ENCODE peak calls at places on chromosomes 6 and 20, in five cellular contexts. I is K562, Y is A549, N is HepG2, Z is H1. L is an unnamed sample.

GRCh38 chr6:32940656-32941411 is at the start of gene HLA-DMB:
- DNase-seq in I (peak), Y (peak), N (peak), Z (peak), L (peak)

GRCh38 chr6:110828396-110828795 is 13.1 kb upstream of the CDK19 start:
- DNase-seq in I (no peak), Y (no peak), N (no peak), Z (no peak), L (peak)

GRCh38 chr20:51554538-51555165 is 12.1 kb upstream of the NFATC2 start:
- DNase-seq in I (no peak), Y (no peak), N (no peak), Z (no peak), L (peak)

GRCh38 chr20:9838378-9839295 is at the start of gene PAK5:
- DNase-seq in I (peak), Y (peak), N (peak), Z (peak), L (peak)

GRCh38 chr6:20802596-20802995 is 268.3 kb downstream of the CDKAL1 start:
- DNase-seq in I (no peak), Y (no peak), N (no peak), Z (no peak), L (peak)

GRCh38 chr20:48096212-48096875 is 311.1 kb upstream of the SULF2 start:
- DNase-seq in I (no peak), Y (no peak), N (no peak), Z (no peak), L (no peak)

GRCh38 chr20:63025534-63026331 is 19.0 kb upstream of the BHLHE23 start:
- DNase-seq in I (no peak), Y (peak), N (no peak), Z (no peak), L (peak)

GRCh38 chr20:3239026-3239866 is at the start of gene SLC4A11:
- DNase-seq in I (peak), Y (peak), N (peak), Z (peak), L (peak)

GRCh38 chr20:23227274-23227673 is 123.3 kb upstream of the NXT1 start:
- DNase-seq in I (no peak), Y (no peak), N (no peak), Z (peak), L (no peak)

GRCh38 chr6:107304421-107305025 is 154.8 kb downstream of the PDSS2 start:
- DNase-seq in I (no peak), Y (no peak), N (no peak), Z (no peak), L (peak)

GRCh38 chr6:20606831-20607230 is 72.6 kb downstream of the CDKAL1 start:
- DNase-seq in I (no peak), Y (no peak), N (no peak), Z (no peak), L (no peak)

GRCh38 chr6:44002591-44003344 is 124.5 kb downstream of the MRPL14 start:
- DNase-seq in I (no peak), Y (peak), N (no peak), Z (peak), L (peak)

GRCh38 chr6:44397424-44398169 is 10.1 kb downstream of the CDC5L start:
- DNase-seq in I (no peak), Y (no peak), N (peak), Z (no peak), L (no peak)

GRCh38 chr20:41349266-41349665 is 8.6 kb downstream of the LPIN3 start:
- DNase-seq in I (no peak), Y (no peak), N (no peak), Z (no peak), L (no peak)

GRCh38 chr6:149132336-149132735 is 185.2 kb upstream of the TAB2 start:
- DNase-seq in I (peak), Y (no peak), N (no peak), Z (no peak), L (no peak)

GRCh38 chr6:25315194-25315593 is 36.0 kb downstream of the CARMIL1 start:
- DNase-seq in I (no peak), Y (no peak), N (no peak), Z (no peak), L (no peak)

GRCh38 chr6:159969204-159969912 is 476 bp downstream of the IGF2R start:
- DNase-seq in I (peak), Y (no peak), N (no peak), Z (peak), L (peak)

GRCh38 chr20:4173142-4173541 is 157.8 kb upstream of the RNF24 start:
- DNase-seq in I (no peak), Y (no peak), N (no peak), Z (no peak), L (no peak)

GRCh38 chr6:15922510-15923307 is 206.2 kb upstream of the MYLIP start:
- DNase-seq in I (peak), Y (no peak), N (peak), Z (no peak), L (no peak)

GRCh38 chr6:152428126-152428525 is 209.0 kb downstream of the SYNE1 start:
- DNase-seq in I (no peak), Y (no peak), N (no peak), Z (no peak), L (peak)

GRCh38 chr20:20083796-20084195 is 31.5 kb downstream of the CFAP61 start:
- DNase-seq in I (peak), Y (peak), N (peak), Z (no peak), L (peak)

GRCh38 chr20:41011551-41012067 is 17.0 kb upstream of the TOP1 start:
- DNase-seq in I (no peak), Y (no peak), N (no peak), Z (no peak), L (no peak)

GRCh38 chr20:5234978-5235377 is 81.8 kb downstream of the PROKR2 start:
- DNase-seq in I (no peak), Y (no peak), N (no peak), Z (no peak), L (no peak)

GRCh38 chr6:89412071-89413005 is at the start of gene RRAGD:
- DNase-seq in I (peak), Y (peak), N (no peak), Z (peak), L (no peak)

GRCh38 chr6:20202070-20202658 is 10.1 kb downstream of the MBOAT1 start:
- DNase-seq in I (peak), Y (peak), N (peak), Z (no peak), L (peak)

GRCh38 chr6:166361080-166361429 is 18.7 kb upstream of the SFT2D1 start:
- DNase-seq in I (no peak), Y (no peak), N (peak), Z (no peak), L (peak)

GRCh38 chr6:12527339-12527738 is 189.2 kb upstream of the PHACTR1 start:
- DNase-seq in I (no peak), Y (no peak), N (no peak), Z (no peak), L (peak)

GRCh38 chr20:775679-776135 is 7.4 kb upstream of the SLC52A3 start:
- DNase-seq in I (peak), Y (no peak), N (no peak), Z (peak), L (no peak)

GRCh38 chr6:167933290-167933689 is 64.2 kb upstream of the KIF25 start:
- DNase-seq in I (no peak), Y (no peak), N (peak), Z (no peak), L (no peak)
- H3K27ac ChIP-seq in I (no peak), Y (peak), N (peak), Z (no peak), L (no peak)

DNA sequence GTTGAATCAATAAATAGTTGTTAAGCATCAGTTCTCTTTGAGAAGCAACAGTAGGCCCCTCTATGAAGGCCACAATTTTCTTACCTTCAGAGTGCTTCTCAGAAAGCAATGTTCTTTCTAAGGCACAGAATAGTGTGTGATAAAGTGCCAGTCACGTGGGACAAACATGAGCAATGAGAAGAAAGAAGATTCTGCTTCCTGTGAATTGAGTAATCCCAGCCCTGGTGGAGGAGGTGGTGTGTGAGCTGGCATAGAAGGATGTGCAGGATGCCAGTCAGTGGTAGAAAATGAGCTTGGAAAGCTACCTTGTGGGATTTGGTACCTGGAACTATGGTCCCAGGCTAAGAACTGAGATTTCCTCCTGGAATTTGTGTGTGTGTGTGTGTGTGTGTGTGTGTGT is 21.7 kb downstream of the KIZ start:
- DNase-seq in I (no peak), Y (peak), N (no peak), Z (no peak), L (peak)
- TF ChIP-seq MAFK in I (no peak), Y (no peak), N (no peak), Z (no peak), L (no peak)

GRCh38 chr6:170288091-170288631 is 2.7 kb downstream of the DLL1 start:
- DNase-seq in I (no peak), Y (no peak), N (no peak), Z (no peak), L (no peak)
- H3K27ac ChIP-seq in I (no peak), Y (no peak), N (no peak), Z (no peak), L (no peak)

GRCh38 chr6:150831577-150831976 is 33.9 kb upstream of the MTHFD1L start:
- DNase-seq in I (no peak), Y (no peak), N (no peak), Z (no peak), L (no peak)

GRCh38 chr6:150830409-150831165 is 34.9 kb upstream of the MTHFD1L start:
- DNase-seq in I (no peak), Y (no peak), N (no peak), Z (no peak), L (peak)

GRCh38 chr6:150841189-150841588 is 24.3 kb upstream of the MTHFD1L start:
- DNase-seq in I (no peak), Y (no peak), N (no peak), Z (no peak), L (no peak)

GRCh38 chr6:150840185-150840584 is 25.3 kb upstream of the MTHFD1L start:
- DNase-seq in I (no peak), Y (no peak), N (no peak), Z (no peak), L (peak)

DNA sequence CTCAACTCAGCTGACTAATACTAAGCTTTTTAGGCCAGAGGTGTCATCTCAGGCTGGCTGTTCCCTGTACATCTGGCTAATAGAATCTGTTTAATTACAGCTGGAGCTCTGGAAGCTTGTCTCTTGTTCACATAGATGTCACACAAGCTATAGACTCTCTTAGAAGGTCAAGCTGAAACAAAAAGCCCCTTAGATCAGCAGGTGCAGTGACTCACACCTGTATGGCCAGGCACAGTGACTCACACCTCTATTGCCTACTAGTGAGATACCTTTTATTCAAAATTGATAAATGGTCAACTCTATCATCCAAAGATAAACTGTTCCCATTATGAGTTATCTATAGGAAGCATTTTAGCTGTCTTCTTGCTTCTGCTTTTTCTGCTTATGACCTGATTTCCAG is 29.9 kb upstream of the MTHFD1L start:
- DNase-seq in I (no peak), Y (no peak), N (no peak), Z (no peak), L (no peak)
- TF ChIP-seq MAFK in I (no peak), Y (no peak), N (no peak), Z (no peak), L (no peak)

GRCh38 chr6:36201612-36202011 is 5.1 kb downstream of the BRPF3 start:
- DNase-seq in I (no peak), Y (no peak), N (no peak), Z (no peak), L (no peak)

GRCh38 chr6:36198986-36199385 is 2.4 kb downstream of the BRPF3 start:
- DNase-seq in I (no peak), Y (no peak), N (no peak), Z (no peak), L (no peak)

GRCh38 chr6:36200998-36201596 is 4.6 kb downstream of the BRPF3 start:
- DNase-seq in I (no peak), Y (no peak), N (no peak), Z (no peak), L (no peak)

GRCh38 chr6:36202101-36202500 is 5.6 kb downstream of the BRPF3 start:
- DNase-seq in I (no peak), Y (no peak), N (no peak), Z (no peak), L (no peak)

DNA sequence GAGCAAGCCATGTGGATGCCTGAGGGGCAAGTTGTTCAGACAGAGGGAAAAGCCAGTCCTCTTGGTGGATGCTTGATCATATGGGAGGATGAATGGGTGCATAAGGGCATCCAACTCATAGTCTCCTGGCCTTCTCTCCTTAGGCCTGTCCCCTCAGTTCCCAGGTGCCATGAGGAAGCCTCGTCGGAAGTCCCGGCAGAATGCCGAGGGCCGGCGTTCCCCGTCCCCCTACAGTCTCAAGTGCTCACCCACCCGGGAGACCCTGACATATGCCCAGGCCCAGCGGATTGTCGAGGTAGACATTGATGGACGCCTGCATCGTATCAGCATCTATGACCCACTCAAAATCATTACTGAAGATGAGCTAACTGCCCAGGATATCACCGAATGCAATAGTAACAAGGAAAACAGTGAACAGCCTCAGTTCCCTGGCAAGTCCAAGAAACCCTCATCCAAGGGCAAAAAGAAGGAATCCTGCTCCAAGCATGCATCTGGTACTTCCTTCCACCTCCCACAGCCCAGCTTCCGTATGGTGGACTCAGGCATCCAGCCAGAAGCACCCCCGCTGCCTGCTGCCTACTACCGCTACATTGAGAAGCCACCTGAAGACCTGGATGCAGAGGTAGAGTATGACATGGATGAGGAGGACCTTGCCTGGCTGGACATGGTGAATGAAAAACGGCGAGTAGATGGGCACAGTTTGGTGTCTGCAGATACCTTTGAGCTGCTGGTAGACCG is 3.8 kb downstream of the BRPF3 start:
- DNase-seq in I (no peak), Y (no peak), N (no peak), Z (no peak), L (no peak)
- H3K27ac ChIP-seq in I (no peak), Y (no peak), N (no peak), Z (no peak), L (no peak)

GRCh38 chr20:37994512-37994911 is 38.7 kb downstream of the TTI1 start:
- DNase-seq in I (no peak), Y (peak), N (peak), Z (no peak), L (peak)
- TF ChIP-seq MAFK in I (no peak), Y (no peak), N (no peak), Z (no peak), L (no peak)

GRCh38 chr20:58818585-58819285 is 32.0 kb downstream of the GNAS-AS1 start:
- DNase-seq in I (no peak), Y (no peak), N (no peak), Z (no peak), L (peak)
- H3K27ac ChIP-seq in I (no peak), Y (no peak), N (no peak), Z (no peak), L (no peak)